ENCODE peak calls at places on chromosome 2, in four cellular contexts. U is neuronal stem cell, P is IMR-90, Q is H9. J is an unnamed sample.

GRCh38 chr2:240463274-240463865 is 27.9 kb downstream of the GPC1 start:
- DNase-seq in U (no peak), P (no peak), Q (peak; percentile 22), J (no peak)

GRCh38 chr2:235162070-235162469 is 210.3 kb downstream of the SH3BP4 start:
- DNase-seq in P (no peak), Q (no peak), U (no peak), J (no peak)

GRCh38 chr2:38075436-38076249 is at the start of gene CYP1B1:
- DNase-seq in U (no peak), Q (no peak), P (no peak), J (peak; percentile 65)

GRCh38 chr2:140869107-140869506 is 1261.7 kb downstream of the LRP1B start:
- DNase-seq in P (no peak), U (no peak), Q (no peak), J (no peak)

GRCh38 chr2:241375300-241375699 is 19.2 kb downstream of the FARP2 start:
- DNase-seq in Q (no peak), P (no peak), U (no peak), J (no peak)

GRCh38 chr2:73227086-73227485 is 6.0 kb downstream of the PRADC1 start:
- DNase-seq in U (no peak), Q (no peak), P (no peak), J (no peak)

GRCh38 chr2:217065695-217066405 is 206.0 kb upstream of the TNP1 start:
- DNase-seq in U (no peak), Q (no peak), P (peak; percentile 98), J (peak; percentile 98)

GRCh38 chr2:2848621-2849443 is 517.8 kb upstream of the MYT1L start:
- DNase-seq in U (peak; percentile 24), Q (no peak), P (no peak), J (no peak)

GRCh38 chr2:232484628-232485332 is 2.9 kb downstream of the ECEL1 start:
- DNase-seq in Q (peak; percentile 19), U (no peak), P (no peak), J (no peak)

GRCh38 chr2:215711484-215712034 is 275.7 kb upstream of the FN1 start:
- DNase-seq in U (no peak), P (peak; percentile 78), Q (no peak), J (peak; percentile 74)

GRCh38 chr2:210620456-210620855 is 64.1 kb downstream of the CPS1 start:
- DNase-seq in P (no peak), U (no peak), Q (peak; percentile 52), J (no peak)

GRCh38 chr2:17851731-17852585 is 26.5 kb upstream of the KCNS3 start:
- DNase-seq in U (peak; percentile 46), Q (peak; percentile 63), P (peak; percentile 69), J (peak; percentile 67)

GRCh38 chr2:58620127-58620526 is 379.0 kb upstream of the FANCL start:
- DNase-seq in U (no peak), Q (no peak), P (peak; percentile 6), J (no peak)

GRCh38 chr2:160061533-160062282 is 707 bp downstream of the PLA2R1 start:
- DNase-seq in P (no peak), Q (no peak), U (no peak), J (no peak)

GRCh38 chr2:154910701-154911100 is 212.2 kb downstream of the KCNJ3 start:
- DNase-seq in P (no peak), Q (no peak), U (no peak), J (no peak)

GRCh38 chr2:215904101-215904500 is 109.2 kb downstream of the MREG start:
- DNase-seq in P (peak; percentile 78), U (no peak), Q (no peak), J (peak; percentile 78)

GRCh38 chr2:73359915-73360697 is 25.5 kb upstream of the ALMS1 start:
- DNase-seq in U (no peak), Q (no peak), P (no peak), J (peak; percentile 2)

GRCh38 chr2:111701798-111702118 is 182.2 kb downstream of the ANAPC1 start:
- DNase-seq in Q (no peak), P (no peak), U (no peak), J (no peak)

GRCh38 chr2:111702119-111702808 is 181.7 kb downstream of the ANAPC1 start:
- DNase-seq in Q (peak; percentile 82), P (peak; percentile 58), U (peak; percentile 38), J (peak; percentile 57)

GRCh38 chr2:111703759-111704158 is 180.2 kb downstream of the ANAPC1 start:
- DNase-seq in Q (no peak), U (no peak), P (no peak), J (no peak)

GRCh38 chr2:111704246-111704645 is 179.7 kb downstream of the ANAPC1 start:
- DNase-seq in U (no peak), Q (no peak), P (peak; percentile 75), J (peak; percentile 78)

GRCh38 chr2:111702809-111703196 is 181.2 kb downstream of the ANAPC1 start:
- DNase-seq in P (no peak), U (no peak), Q (no peak), J (no peak)
- H4K91ac ChIP-seq in P (no peak overlapping the region), U (no peak overlapping the region), Q (peak overlapping the region; percentile 17), J (no peak overlapping the region)

DNA sequence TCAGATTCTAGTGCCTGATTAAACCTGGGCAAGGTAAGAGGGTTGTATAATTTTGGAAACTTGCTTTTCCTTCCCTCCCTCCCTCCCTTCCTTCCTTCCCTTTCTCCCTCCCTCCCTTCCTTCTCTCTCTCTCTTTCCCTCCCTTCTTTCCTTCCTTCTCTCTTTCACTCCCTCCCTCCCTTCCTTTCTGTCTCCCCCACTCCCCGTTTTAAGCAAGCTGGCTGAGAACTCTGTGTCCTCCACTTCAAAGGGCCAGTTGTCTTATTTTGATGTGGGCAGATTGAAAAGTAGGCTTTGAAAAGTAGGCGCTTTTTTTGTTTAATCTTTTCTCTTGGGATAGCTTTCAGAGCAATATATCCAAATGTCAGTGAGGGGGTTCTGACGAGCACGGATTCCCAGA is 51.9 kb downstream of the CDK15 start:
- DNase-seq in Q (no peak), U (no peak), P (no peak), J (no peak)
- H3K4me2 ChIP-seq in Q (peak overlapping the region; percentile 80), U (peak overlapping the region; percentile 23), P (peak overlapping the region; percentile 34), J (peak overlapping the region; percentile 63)

DNA sequence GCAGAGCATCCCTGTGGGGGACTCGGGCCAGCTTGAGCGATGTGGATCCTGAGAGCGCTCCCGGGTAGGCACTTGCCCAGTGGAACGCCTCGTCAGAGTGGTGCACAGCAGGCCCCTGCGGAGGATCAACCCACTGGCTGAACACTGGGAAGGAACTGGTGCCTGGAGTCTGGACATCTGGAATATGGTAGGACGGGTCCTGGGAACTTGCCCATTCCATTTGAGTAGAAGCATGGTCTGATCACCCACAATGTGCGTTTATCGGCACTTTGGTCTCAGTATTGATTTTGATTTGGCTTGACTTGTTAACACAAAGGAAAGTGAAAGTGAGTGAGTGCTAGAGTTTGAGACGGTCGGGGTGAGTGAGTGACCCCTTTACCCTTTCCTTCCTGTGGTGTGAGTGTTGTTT is 1336.2 kb upstream of the CHAC2 start:
- DNase-seq in P (no peak), Q (no peak), U (no peak), J (no peak)
- H3K4ac ChIP-seq in P (no peak overlapping the region), Q (no peak overlapping the region), U (no peak overlapping the region), J (no peak overlapping the region)

DNA sequence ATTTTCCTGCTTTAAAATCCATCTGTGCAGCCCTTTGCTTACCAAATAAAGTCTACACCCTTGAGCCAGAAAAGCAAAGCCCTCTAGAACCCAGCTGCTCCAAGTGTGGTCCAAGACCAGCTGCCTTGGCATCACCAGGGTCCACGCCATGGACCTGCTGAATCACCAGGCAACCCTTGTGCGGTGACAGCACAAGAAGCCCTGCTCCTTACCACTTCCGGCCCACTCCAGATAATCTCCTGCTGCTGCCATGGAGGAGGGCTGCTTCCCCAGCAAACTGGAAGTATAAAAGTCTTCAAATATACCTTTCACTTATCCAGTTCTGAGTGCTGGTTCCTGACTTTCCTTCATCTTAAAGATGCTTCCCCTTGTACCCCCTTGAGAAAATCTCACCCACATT is 106.0 kb upstream of the PKDCC start:
- DNase-seq in Q (no peak), U (no peak), P (no peak), J (peak; percentile 43)
- H4K91ac ChIP-seq in Q (no peak overlapping the region), U (no peak overlapping the region), P (no peak overlapping the region), J (peak overlapping the region; percentile 32)

GRCh38 chr2:19114126-19114525 is 244.3 kb downstream of the OSR1 start:
- DNase-seq in Q (no peak), U (no peak), P (no peak), J (no peak)
- H3K4me2 ChIP-seq in Q (no peak overlapping the region), U (no peak overlapping the region), P (no peak overlapping the region), J (no peak overlapping the region)

GRCh38 chr2:46174559-46175170 is 122.5 kb upstream of the EPAS1 start:
- DNase-seq in P (no peak), Q (no peak), U (no peak), J (no peak)
- H3K4ac ChIP-seq in P (no peak overlapping the region), Q (no peak overlapping the region), U (no peak overlapping the region), J (no peak overlapping the region)

GRCh38 chr2:16058747-16059358 is 118.5 kb downstream of the MYCN start:
- DNase-seq in Q (no peak), U (no peak), P (no peak), J (no peak)
- H4K91ac ChIP-seq in Q (no peak overlapping the region), U (no peak overlapping the region), P (no peak overlapping the region), J (no peak overlapping the region)

GRCh38 chr2:118224144-118224887 is 136.0 kb downstream of the INSIG2 start:
- DNase-seq in U (peak; percentile 44), P (no peak), Q (peak; percentile 56), J (peak; percentile 18)
- H3K4me2 ChIP-seq in U (peak overlapping the region; percentile 78), P (peak overlapping the region; percentile 77), Q (peak overlapping the region; percentile 94), J (peak overlapping the region; percentile 81)

GRCh38 chr2:169694113-169694893 is at the start of the genes CFAP210 and PHOSPHO2:
- DNase-seq in P (peak; percentile 95), U (peak; percentile 92), Q (peak; percentile 97), J (peak; percentile 98)
- H3K4ac ChIP-seq in P (peak within 1 kb of the TSS; percentile 51), U (no peak within 1 kb of the TSS), Q (no peak within 1 kb of the TSS), J (peak within 1 kb of the TSS; percentile 77)

GRCh38 chr2:119366649-119367471 is at the start of the genes C2orf76 and DBI:
- DNase-seq in Q (peak; percentile 97), U (peak; percentile 89), P (peak; percentile 93), J (peak; percentile 94)

GRCh38 chr2:119365436-119365835 is 1.2 kb downstream of the C2orf76 start:
- DNase-seq in Q (no peak), P (no peak), U (no peak), J (no peak)

GRCh38 chr2:119366161-119366648 is 429 bp downstream of the C2orf76 start:
- DNase-seq in U (no peak), P (peak; percentile 25), Q (no peak), J (peak; percentile 66)

GRCh38 chr2:119369845-119370244 is 3.1 kb downstream of the DBI start:
- DNase-seq in Q (no peak), U (no peak), P (no peak), J (no peak)

DNA sequence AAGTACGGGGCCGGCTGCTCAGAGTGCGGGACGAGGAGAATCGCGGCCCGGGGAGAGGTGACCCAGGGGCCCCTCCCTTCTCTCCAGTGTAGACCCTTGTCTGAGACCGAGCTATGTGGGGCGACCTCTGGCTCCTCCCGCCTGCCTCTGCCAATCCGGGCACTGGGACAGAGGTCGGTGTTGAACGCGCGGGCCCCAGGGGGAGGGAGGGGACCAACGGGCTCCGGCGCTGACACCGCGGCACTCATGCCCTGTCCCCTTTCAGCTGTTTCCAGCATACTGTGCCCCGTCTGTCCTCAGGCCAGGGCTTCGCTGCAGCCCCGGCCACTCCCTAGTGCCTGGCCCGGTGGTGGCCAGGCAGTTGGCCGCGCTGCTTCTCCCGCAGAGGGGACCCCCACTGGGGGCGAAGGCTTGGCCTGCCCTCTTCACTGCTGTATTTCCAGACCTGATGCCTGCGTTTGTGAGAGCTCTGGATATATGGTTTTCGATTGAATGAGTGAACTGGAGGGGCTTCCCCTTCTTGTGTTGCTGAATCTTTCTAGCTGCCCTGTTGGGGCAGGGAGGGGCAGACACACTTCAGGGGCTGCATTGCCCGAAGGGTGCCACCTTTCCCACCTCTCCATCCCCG is 809 bp downstream of the DBI start:
- DNase-seq in Q (peak; percentile 75), U (peak; percentile 47), P (no peak), J (peak; percentile 65)
- H4K91ac ChIP-seq in Q (no peak overlapping the region), U (no peak overlapping the region), P (peak overlapping the region; percentile 25), J (no peak overlapping the region)